ENCODE peak calls at places on chromosomes 7 and 10, in nine cellular contexts. P is upper lobe of right lung, N is GM13977, E is OCI-LY7, Z is A549, R is astrocyte of the spinal cord, D is activated B cell treated with CpG ODN at 0.5 μM for 24 hours, I is cardiac fibroblast, B is HFF-Myc. Q is an unnamed sample.
A peak's percentile ranks its signal among the peaks of the same experiment; 100 is the strongest.

GRCh38 chr10:31041011-31041410 is 9.3 kb upstream of the ZNF438 start:
- DNase-seq in P (no peak), N (no peak), E (no peak), Z (no peak), R (no peak), D (no peak), I (no peak), B (no peak), Q (no peak)

GRCh38 chr10:97072851-97073665 is 112.7 kb downstream of the SLIT1 start:
- DNase-seq in P (peak; percentile 83), N (peak; percentile 88), E (peak; percentile 79), Z (peak; percentile 72), R (peak; percentile 76), D (peak; percentile 69), I (peak; percentile 84), B (peak; percentile 39), Q (peak; percentile 84)

GRCh38 chr7:21948364-21948763 is 2.7 kb upstream of the CDCA7L start:
- DNase-seq in P (no peak), N (no peak), E (no peak), Z (no peak), R (no peak), D (no peak), I (no peak), B (no peak), Q (no peak)

GRCh38 chr7:21426286-21426957 is 1.5 kb upstream of the SP4 start:
- DNase-seq in P (no peak), N (no peak), E (no peak), Z (peak; percentile 7), R (no peak), D (no peak), I (peak; percentile 5), B (no peak), Q (no peak)

GRCh38 chr7:157499835-157500153 is 163.0 kb downstream of the DNAJB6 start:
- DNase-seq in P (peak; percentile 45), N (no peak), E (no peak), Z (no peak), R (no peak), D (no peak), I (no peak), B (no peak), Q (no peak)

GRCh38 chr7:66757939-66758338 is 17.4 kb downstream of the RABGEF1 start:
- DNase-seq in P (no peak), N (no peak), E (no peak), Z (no peak), R (no peak), D (no peak), I (no peak), B (no peak), Q (no peak)

GRCh38 chr10:89118091-89118490 is 89.0 kb downstream of the CH25H start:
- DNase-seq in P (no peak), N (no peak), E (no peak), Z (no peak), R (peak; percentile 33), D (no peak), I (peak; percentile 22), B (no peak), Q (no peak)

GRCh38 chr7:155590215-155591023 is 44.1 kb upstream of the CNPY1 start:
- DNase-seq in P (peak; percentile 90), N (no peak), E (peak; percentile 9), Z (no peak), R (peak; percentile 6), D (no peak), I (peak; percentile 63), B (no peak), Q (no peak)

GRCh38 chr7:98394377-98394836 is 6.5 kb downstream of the BAIAP2L1 start:
- DNase-seq in P (no peak), N (no peak), E (no peak), Z (no peak), R (peak; percentile 93), D (no peak), I (peak; percentile 66), B (peak; percentile 43), Q (no peak)

GRCh38 chr7:74466196-74466813 is 12.6 kb downstream of the GTF2IRD1 start:
- DNase-seq in P (no peak), N (no peak), E (peak; percentile 56), Z (no peak), R (no peak), D (no peak), I (no peak), B (no peak), Q (no peak)

GRCh38 chr7:34191766-34192550 is 286.6 kb downstream of the BMPER start:
- DNase-seq in P (no peak), N (no peak), E (no peak), Z (no peak), R (no peak), D (no peak), I (no peak), B (no peak), Q (no peak)

GRCh38 chr7:36565792-36566356 is 158.4 kb downstream of the AOAH start:
- DNase-seq in P (no peak), N (no peak), E (no peak), Z (no peak), R (no peak), D (no peak), I (peak; percentile 26), B (no peak), Q (no peak)

GRCh38 chr10:31623466-31623865 is 304.4 kb downstream of the ZEB1 start:
- DNase-seq in P (no peak), N (no peak), E (no peak), Z (no peak), R (no peak), D (no peak), I (peak; percentile 81), B (no peak), Q (no peak)

DNA sequence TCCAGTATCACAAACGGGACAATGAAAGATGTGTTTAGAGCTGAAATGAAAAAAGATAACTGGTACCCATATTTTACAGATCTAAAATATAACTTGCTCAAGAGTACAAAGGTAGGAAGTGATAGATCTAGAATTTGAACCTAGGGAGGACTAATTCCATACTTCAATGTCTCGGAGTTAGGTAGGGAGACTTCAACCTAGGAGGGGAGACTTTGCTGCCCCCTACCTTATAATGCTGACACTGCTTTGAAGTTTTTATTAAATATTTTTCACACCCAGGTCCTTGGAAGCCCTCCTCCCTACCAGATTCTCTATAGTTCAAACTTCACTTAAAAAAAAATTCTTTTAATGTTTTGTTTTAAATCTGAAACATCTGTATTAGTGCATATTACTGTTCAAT is 58.0 kb downstream of the MICU1 start:
- DNase-seq in P (no peak), N (no peak), E (peak; percentile 26), Z (peak; percentile 58), R (peak; percentile 4), D (no peak), I (peak; percentile 7), B (no peak), Q (peak; percentile 27)
- TF ChIP-seq CTCF in P (peak; percentile 39), N (peak; percentile 33), E (peak; percentile 79), Z (peak; percentile 65), R (peak; percentile 43), D (no peak), I (peak; percentile 31), B (peak; percentile 38), Q (peak; percentile 28)

GRCh38 chr10:61662794-61663259 is at the start of gene CABCOCO1:
- DNase-seq in P (peak; percentile 88), N (no peak), E (no peak), Z (peak; percentile 72), R (peak; percentile 61), D (no peak), I (peak; percentile 65), B (no peak), Q (no peak)
- TF ChIP-seq CTCF in P (peak; percentile 16), N (no peak), E (no peak), Z (peak; percentile 21), R (peak; percentile 16), D (no peak), I (peak; percentile 20), B (no peak), Q (no peak)

DNA sequence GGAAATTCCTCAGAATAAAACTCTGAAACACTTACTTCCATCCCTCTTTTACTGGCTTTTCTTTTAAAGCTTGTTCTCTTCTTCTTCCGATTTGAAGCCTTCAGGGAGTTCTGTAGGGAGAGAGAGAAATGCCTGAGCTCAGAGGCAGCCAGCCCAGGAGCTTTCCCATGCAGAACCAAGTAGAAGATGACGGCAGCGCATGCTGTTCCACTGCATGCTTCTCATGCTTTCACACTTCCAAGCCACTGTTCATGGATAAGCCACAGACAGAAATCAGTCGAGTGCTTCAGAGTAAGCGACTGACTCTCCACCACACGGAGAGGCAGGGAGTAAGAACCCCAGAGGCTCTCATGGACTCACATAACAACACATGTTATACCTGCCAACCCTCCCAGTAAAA is 237.3 kb downstream of the DGKI start:
- DNase-seq in P (no peak), N (no peak), E (no peak), Z (no peak), R (peak; percentile 10), D (no peak), I (peak; percentile 21), B (no peak), Q (no peak)
- TF ChIP-seq CTCF in P (no peak), N (no peak), E (no peak), Z (no peak), R (no peak), D (no peak), I (no peak), B (no peak), Q (no peak)

DNA sequence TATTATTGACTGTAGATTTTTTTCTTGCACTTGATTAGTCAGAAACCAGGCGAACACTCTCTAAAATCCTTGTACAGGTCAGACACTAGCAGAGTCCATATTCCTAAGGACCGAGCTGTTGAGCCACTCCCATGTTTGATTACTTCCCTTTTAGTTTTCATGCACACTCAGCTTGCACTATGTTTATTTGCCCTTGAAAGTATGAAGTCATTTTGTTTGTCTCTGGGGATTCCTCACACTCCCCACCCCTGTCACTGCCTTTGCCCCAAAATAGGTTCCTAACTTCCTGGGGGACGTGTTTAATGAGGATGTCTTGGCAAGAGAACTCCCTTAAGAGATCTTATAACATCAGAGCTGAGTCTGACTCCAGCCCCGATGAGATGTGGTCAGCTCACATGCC is 182.1 kb downstream of the EVX1 start:
- DNase-seq in P (no peak), N (no peak), E (no peak), Z (no peak), R (no peak), D (no peak), I (no peak), B (no peak), Q (no peak)
- TF ChIP-seq CTCF in P (no peak), N (no peak), E (no peak), Z (no peak), R (no peak), D (no peak), I (no peak), B (no peak), Q (no peak)

GRCh38 chr7:76512941-76513816 is 2.8 kb downstream of the UPK3B start:
- DNase-seq in P (no peak), N (no peak), E (no peak), Z (peak; percentile 68), R (no peak), D (no peak), I (no peak), B (no peak), Q (no peak)
- TF ChIP-seq CTCF in P (no peak), N (no peak), E (peak; percentile 32), Z (peak; percentile 34), R (peak; percentile 44), D (no peak), I (peak; percentile 44), B (peak; percentile 19), Q (no peak)

Q was measured in GM10248.